ENCODE peak calls at places on chromosomes 16 and 17, in ten cellular contexts. F is GM12865; T is activated T-helper 9 cell treated with anti-CD3 and anti-CD28 coated beads, Interleukin-2, amount 50 U/mL, for 16 hours; L is dermis microvascular lymphatic vessel endothelial cell; Q is posterior vena cava; H is ELR; K is astrocyte of the spinal cord; B is T47D; G is tibial artery; X is fibroblast of lung. V is an unnamed sample.

GRCh38 chr16:76947694-76948093 is 243.3 kb upstream of the MON1B start:
- DNase-seq in X (peak), K (peak), Q (no peak), F (no peak), H (no peak), G (no peak), B (no peak), T (no peak), L (no peak), V (no peak)

GRCh38 chr16:52580488-52580887 is 33.5 kb upstream of the TOX3 start:
- DNase-seq in F (no peak), K (no peak), X (no peak), B (no peak), H (no peak), Q (no peak), G (no peak), L (no peak), T (no peak), V (no peak)

GRCh38 chr17:67818110-67819002 is 6.9 kb upstream of the BPTF start:
- DNase-seq in B (no peak), L (peak), Q (peak), H (peak), X (no peak), G (no peak), T (no peak), K (no peak), F (peak), V (peak)

GRCh38 chr16:17467923-17468540 is 2.7 kb downstream of the XYLT1 start:
- DNase-seq in X (peak), K (peak), H (peak), F (peak), Q (peak), G (peak), B (peak), T (no peak), L (peak), V (no peak)

GRCh38 chr17:39014795-39015545 is 47.8 kb upstream of the FBXO47 start:
- DNase-seq in B (no peak), X (no peak), K (no peak), L (no peak), G (no peak), F (no peak), H (peak), T (no peak), Q (peak), V (no peak)

GRCh38 chr16:88686062-88686438 is 257 bp downstream of the SNAI3 start:
- DNase-seq in K (no peak), G (no peak), L (no peak), F (no peak), T (no peak), Q (no peak), X (no peak), H (peak), B (peak), V (peak)

GRCh38 chr17:48198950-48199541 is 91.5 kb downstream of the SNX11 start:
- DNase-seq in X (no peak), F (peak), L (peak), Q (no peak), B (peak), K (no peak), H (no peak), T (no peak), G (no peak), V (peak)

GRCh38 chr16:87178177-87178863 is 138.9 kb downstream of the C16orf95 start:
- DNase-seq in X (no peak), Q (peak), T (no peak), K (no peak), F (no peak), H (no peak), B (no peak), L (peak), G (no peak), V (no peak)

GRCh38 chr16:17364319-17365210 is 106.2 kb downstream of the XYLT1 start:
- DNase-seq in T (no peak), F (no peak), G (no peak), L (peak), H (peak), B (no peak), K (peak), Q (no peak), X (peak), V (no peak)

GRCh38 chr17:40515011-40515410 is 13.6 kb upstream of the TNS4 start:
- DNase-seq in Q (peak), G (no peak), B (no peak), H (no peak), X (no peak), T (no peak), K (no peak), L (no peak), F (no peak), V (no peak)

GRCh38 chr17:80895366-80895765 is 96.3 kb upstream of the CHMP6 start:
- DNase-seq in T (no peak), B (no peak), H (no peak), G (no peak), L (no peak), X (no peak), F (no peak), K (no peak), Q (no peak), V (no peak)

GRCh38 chr17:40118093-40118492 is 3.7 kb upstream of the MSL1 start:
- DNase-seq in X (no peak), T (no peak), L (no peak), K (no peak), F (no peak), G (no peak), Q (no peak), H (no peak), B (no peak), V (no peak)

GRCh38 chr17:55584055-55584685 is 72.9 kb upstream of the SMIM36 start:
- DNase-seq in B (no peak), Q (no peak), L (peak), H (peak), T (no peak), G (no peak), X (peak), F (no peak), K (no peak), V (no peak)

GRCh38 chr16:49158029-49158642 is 123.5 kb downstream of the CBLN1 start:
- DNase-seq in X (peak), L (peak), F (peak), Q (no peak), G (no peak), T (no peak), K (peak), B (peak), H (peak), V (peak)

GRCh38 chr16:84654238-84654637 is 5.9 kb downstream of the KLHL36 start:
- DNase-seq in T (no peak), F (no peak), X (no peak), Q (no peak), B (no peak), G (no peak), K (no peak), H (no peak), L (no peak), V (no peak)

GRCh38 chr17:10210151-10210574 is 11.8 kb upstream of the GAS7 start:
- DNase-seq in X (peak), F (no peak), T (no peak), L (no peak), H (no peak), B (peak), K (peak), G (no peak), Q (no peak), V (no peak)

GRCh38 chr17:12296120-12296727 is 275.5 kb downstream of the MAP2K4 start:
- DNase-seq in K (peak), F (peak), B (no peak), X (no peak), L (peak), H (peak), Q (no peak), G (no peak), T (no peak), V (no peak)

GRCh38 chr16:10003486-10003885 is 178.7 kb downstream of the GRIN2A start:
- DNase-seq in B (no peak), K (no peak), F (no peak), G (no peak), Q (no peak), X (peak), H (no peak), L (no peak), T (no peak), V (no peak)

GRCh38 chr16:64933890-64934289 is 188.0 kb downstream of the CDH11 start:
- DNase-seq in T (no peak), H (no peak), F (no peak), G (no peak), K (peak), Q (no peak), B (no peak), X (peak), L (no peak), V (no peak)

GRCh38 chr17:82941021-82942001 is 101.5 kb upstream of the ZNF750 start:
- DNase-seq in B (no peak), K (no peak), T (no peak), Q (peak), X (no peak), L (no peak), G (no peak), H (no peak), F (no peak), V (no peak)

V was measured in GM13977.